ENCODE peak calls at places on chromosome 12, in five cellular contexts. G is foreskin melanocyte, S is HFFc6, W is NB4, Y is GM04504. M is an unnamed sample.

GRCh38 chr12:131711551-131712205 is 788 bp downstream of the SFSWAP start:
- DNase-seq in G (no peak), S (no peak), W (peak), Y (no peak), M (no peak)

GRCh38 chr12:65800928-65801327 is 23.4 kb upstream of the HMGA2 start:
- DNase-seq in G (no peak), S (peak), W (no peak), Y (peak), M (no peak)

GRCh38 chr12:65156366-65156831 is 13.0 kb upstream of the LEMD3 start:
- DNase-seq in G (no peak), S (no peak), W (peak), Y (no peak), M (no peak)

GRCh38 chr12:104358353-104359003 is 54.9 kb downstream of the EID3 start:
- DNase-seq in G (no peak), S (peak), W (peak), Y (no peak), M (no peak)

GRCh38 chr12:93243689-93244513 is 133.8 kb upstream of the NUDT4 start:
- DNase-seq in G (no peak), S (peak), W (peak), Y (peak), M (no peak)

GRCh38 chr12:78951746-78952532 is 87.4 kb downstream of the SYT1 start:
- DNase-seq in G (peak), S (no peak), W (no peak), Y (no peak), M (peak)

GRCh38 chr12:43332977-43333649 is 218.9 kb downstream of the ADAMTS20 start:
- DNase-seq in G (no peak), S (peak), W (no peak), Y (no peak), M (no peak)

GRCh38 chr12:98334768-98335167 is 180.6 kb upstream of the TMPO start:
- DNase-seq in G (no peak), S (no peak), W (no peak), Y (no peak), M (no peak)

GRCh38 chr12:98256830-98257229 is 258.6 kb upstream of the TMPO start:
- DNase-seq in G (no peak), S (no peak), W (no peak), Y (no peak), M (no peak)

GRCh38 chr12:62933220-62933870 is 1.6 kb downstream of the PPM1H start:
- DNase-seq in G (no peak), S (no peak), W (no peak), Y (no peak), M (peak)

GRCh38 chr12:47071241-47071852 is 8.1 kb upstream of the PCED1B start:
- DNase-seq in G (no peak), S (no peak), W (peak), Y (no peak), M (no peak)

GRCh38 chr12:89829434-89829975 is 120.9 kb upstream of the ATP2B1 start:
- DNase-seq in G (no peak), S (no peak), W (no peak), Y (no peak), M (no peak)

GRCh38 chr12:89346741-89347324 is 5.5 kb downstream of the DUSP6 start:
- DNase-seq in G (no peak), S (peak), W (peak), Y (no peak), M (peak)

GRCh38 chr12:13536219-13536910 is 339.8 kb downstream of the EMP1 start:
- DNase-seq in G (no peak), S (no peak), W (peak), Y (no peak), M (no peak)

GRCh38 chr12:50579757-50580267 is 75.0 kb downstream of the DIP2B start:
- DNase-seq in G (no peak), S (peak), W (no peak), Y (no peak), M (no peak)

GRCh38 chr12:27822076-27822712 is 42.2 kb upstream of the MANSC4 start:
- DNase-seq in G (no peak), S (peak), W (peak), Y (peak), M (no peak)

GRCh38 chr12:52147367-52147972 is 44.3 kb downstream of the KRT80 start:
- DNase-seq in G (peak), S (peak), W (peak), Y (peak), M (no peak)

GRCh38 chr12:92551853-92552397 is 150.9 kb upstream of the PLEKHG7 start:
- DNase-seq in G (no peak), S (peak), W (peak), Y (no peak), M (no peak)

GRCh38 chr12:3453947-3454675 is 36.9 kb upstream of the PRMT8 start:
- DNase-seq in G (peak), S (peak), W (no peak), Y (peak), M (no peak)

GRCh38 chr12:106903241-106903950 is 52.3 kb upstream of the TMEM263 start:
- DNase-seq in G (peak), S (peak), W (peak), Y (no peak), M (no peak)

GRCh38 chr12:100553851-100554404 is 19.6 kb upstream of the GAS2L3 start:
- DNase-seq in G (no peak), S (no peak), W (no peak), Y (no peak), M (no peak)

GRCh38 chr12:2853626-2854025 is 3.2 kb downstream of the TEX52 start:
- DNase-seq in G (peak), S (peak), W (peak), Y (peak), M (peak)

GRCh38 chr12:39763894-39764176 is 144.2 kb upstream of the ABCD2 start:
- DNase-seq in G (no peak), S (no peak), W (no peak), Y (no peak), M (no peak)

GRCh38 chr12:5305425-5305824 is 126.5 kb upstream of the NTF3 start:
- DNase-seq in G (no peak), S (no peak), W (no peak), Y (no peak), M (no peak)

M was measured in putamen.